ENCODE peak calls at places on chromosomes 2 and 18, in four cellular contexts. One of them, this sample, is unnamed.

GRCh38 chr2:174836345-174836999 is 72.2 kb upstream of the CHRNA1 start:
- DNase-seq in GM12878: no peak
- DNase-seq in HepG2: no peak
- DNase-seq in K562: no peak
- DNase-seq in this sample: no peak

GRCh38 chr18:25364732-25365131 is 12.8 kb upstream of the ZNF521 start:
- DNase-seq in K562: no peak
- DNase-seq in GM12878: no peak
- DNase-seq in HepG2: no peak
- DNase-seq in this sample: no peak

GRCh38 chr2:97005353-97005752 is 19.0 kb upstream of the FAM178B start:
- DNase-seq in K562: peak
- DNase-seq in HepG2: peak
- DNase-seq in GM12878: no peak
- DNase-seq in this sample: peak

GRCh38 chr2:19349911-19350677 is 8.3 kb downstream of the OSR1 start:
- DNase-seq in GM12878: no peak
- DNase-seq in HepG2: peak
- DNase-seq in K562: peak
- DNase-seq in this sample: peak

GRCh38 chr2:85920810-85921545 is 32.2 kb upstream of the ST3GAL5 start:
- DNase-seq in GM12878: no peak
- DNase-seq in K562: no peak
- DNase-seq in HepG2: no peak
- DNase-seq in this sample: no peak

GRCh38 chr18:51656249-51656648 is 458.8 kb upstream of the MEX3C start:
- DNase-seq in GM12878: no peak
- DNase-seq in K562: no peak
- DNase-seq in HepG2: no peak
- DNase-seq in this sample: no peak

GRCh38 chr2:9388950-9389911 is 34.1 kb downstream of the ITGB1BP1 start:
- DNase-seq in GM12878: no peak
- DNase-seq in K562: no peak
- DNase-seq in HepG2: no peak
- DNase-seq in this sample: no peak

GRCh38 chr2:15547100-15547499 is 14.0 kb downstream of the NBAS start:
- DNase-seq in HepG2: no peak
- DNase-seq in K562: no peak
- DNase-seq in GM12878: no peak
- DNase-seq in this sample: no peak

GRCh38 chr2:235106874-235107639 is 155.2 kb downstream of the SH3BP4 start:
- DNase-seq in K562: peak
- DNase-seq in GM12878: no peak
- DNase-seq in HepG2: peak
- DNase-seq in this sample: peak

GRCh38 chr2:41847744-41848441 is 199.9 kb upstream of the PKDCC start:
- DNase-seq in K562: no peak
- DNase-seq in HepG2: peak
- DNase-seq in GM12878: no peak
- DNase-seq in this sample: no peak

GRCh38 chr2:5975406-5975805 is 283.2 kb downstream of the SOX11 start:
- DNase-seq in HepG2: no peak
- DNase-seq in GM12878: no peak
- DNase-seq in K562: no peak
- DNase-seq in this sample: no peak

GRCh38 chr2:619964-620363 is 57.2 kb downstream of the TMEM18 start:
- DNase-seq in GM12878: no peak
- DNase-seq in K562: no peak
- DNase-seq in HepG2: no peak
- DNase-seq in this sample: no peak

GRCh38 chr2:23606968-23607367 is 222.0 kb downstream of the KLHL29 start:
- DNase-seq in GM12878: no peak
- DNase-seq in K562: no peak
- DNase-seq in HepG2: no peak
- DNase-seq in this sample: no peak

GRCh38 chr2:220278022-220278421 is 650.6 kb downstream of the SLC4A3 start:
- DNase-seq in HepG2: no peak
- DNase-seq in GM12878: no peak
- DNase-seq in K562: no peak
- DNase-seq in this sample: no peak

GRCh38 chr2:172052000-172052983 is 33.0 kb upstream of the DLX1 start:
- DNase-seq in GM12878: no peak
- DNase-seq in HepG2: peak
- DNase-seq in K562: no peak
- DNase-seq in this sample: no peak

GRCh38 chr2:45046786-45047185 is 37.5 kb upstream of the SIX2 start:
- DNase-seq in GM12878: no peak
- DNase-seq in K562: no peak
- DNase-seq in HepG2: no peak
- DNase-seq in this sample: no peak

GRCh38 chr2:236715511-236715961 is 145.9 kb downstream of the ACKR3 start:
- DNase-seq in GM12878: no peak
- DNase-seq in HepG2: no peak
- DNase-seq in K562: no peak
- DNase-seq in this sample: no peak

GRCh38 chr2:60964651-60965513 is 52.6 kb upstream of the PEX13 start:
- DNase-seq in K562: no peak
- DNase-seq in GM12878: no peak
- DNase-seq in HepG2: no peak
- DNase-seq in this sample: no peak

GRCh38 chr2:231259104-231259503 is 60.7 kb downstream of the ARMC9 start:
- DNase-seq in K562: no peak
- DNase-seq in HepG2: no peak
- DNase-seq in GM12878: no peak
- DNase-seq in this sample: no peak

GRCh38 chr2:227106845-227107759 is 56.9 kb downstream of the COL4A4 start:
- DNase-seq in K562: peak
- DNase-seq in HepG2: peak
- DNase-seq in GM12878: no peak
- DNase-seq in this sample: peak

GRCh38 chr2:81437474-81438000 is 1133.0 kb upstream of the LRRTM1 start:
- DNase-seq in HepG2: no peak
- DNase-seq in GM12878: no peak
- DNase-seq in K562: no peak
- DNase-seq in this sample: no peak

GRCh38 chr2:43184339-43184895 is 42.0 kb downstream of the ZFP36L2 start:
- DNase-seq in HepG2: peak
- DNase-seq in K562: peak
- DNase-seq in GM12878: no peak
- DNase-seq in this sample: no peak

GRCh38 chr2:204024503-204024902 is 87.9 kb downstream of the ICOS start:
- DNase-seq in GM12878: no peak
- DNase-seq in HepG2: peak
- DNase-seq in K562: peak
- DNase-seq in this sample: peak

GRCh38 chr2:219684721-219685689 is 57.6 kb downstream of the SLC4A3 start:
- DNase-seq in GM12878: peak
- DNase-seq in HepG2: peak
- DNase-seq in K562: peak
- DNase-seq in this sample: no peak

GRCh38 chr18:961644-962355 is 57.1 kb downstream of the ADCYAP1 start:
- DNase-seq in GM12878: no peak
- DNase-seq in K562: peak
- DNase-seq in HepG2: peak
- DNase-seq in this sample: peak

GRCh38 chr2:210503622-210504300 is 27.2 kb upstream of the LANCL1 start:
- DNase-seq in GM12878: no peak
- DNase-seq in HepG2: no peak
- DNase-seq in K562: no peak
- DNase-seq in this sample: no peak

GRCh38 chr2:223176970-223177369 is 125.0 kb downstream of the KCNE4 start:
- DNase-seq in GM12878: no peak
- DNase-seq in HepG2: no peak
- DNase-seq in K562: no peak
- DNase-seq in this sample: no peak

GRCh38 chr2:223185638-223186037 is 133.6 kb downstream of the KCNE4 start:
- DNase-seq in K562: no peak
- DNase-seq in HepG2: no peak
- DNase-seq in GM12878: no peak
- DNase-seq in this sample: no peak

DNA sequence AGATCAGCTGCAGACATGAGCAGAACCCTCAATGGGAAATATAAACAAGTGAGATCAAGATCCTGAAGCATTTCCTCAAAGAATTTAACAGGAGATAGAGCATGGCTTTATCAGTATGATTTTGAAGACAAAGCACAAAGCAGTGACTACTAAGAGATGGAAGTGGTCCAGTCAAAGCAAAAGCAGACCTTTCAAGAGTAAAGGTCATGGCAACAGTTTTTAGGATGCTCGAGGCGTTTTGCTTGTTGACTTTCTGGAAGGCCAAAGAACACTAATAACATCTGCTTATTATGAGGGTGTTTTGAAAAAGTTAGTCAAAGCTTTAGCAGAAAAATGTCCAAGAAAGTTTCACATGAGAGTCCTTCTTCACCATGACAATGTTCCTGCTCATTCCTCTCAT is 128.5 kb downstream of the KCNE4 start:
- DNase-seq in K562: no peak
- DNase-seq in HepG2: no peak
- DNase-seq in GM12878: no peak
- DNase-seq in this sample: no peak
- TF ChIP-seq BHLHE40 in K562: no peak
- TF ChIP-seq BHLHE40 in HepG2: no peak
- TF ChIP-seq BHLHE40 in GM12878: no peak
- TF ChIP-seq BHLHE40 in this sample: no peak

DNA sequence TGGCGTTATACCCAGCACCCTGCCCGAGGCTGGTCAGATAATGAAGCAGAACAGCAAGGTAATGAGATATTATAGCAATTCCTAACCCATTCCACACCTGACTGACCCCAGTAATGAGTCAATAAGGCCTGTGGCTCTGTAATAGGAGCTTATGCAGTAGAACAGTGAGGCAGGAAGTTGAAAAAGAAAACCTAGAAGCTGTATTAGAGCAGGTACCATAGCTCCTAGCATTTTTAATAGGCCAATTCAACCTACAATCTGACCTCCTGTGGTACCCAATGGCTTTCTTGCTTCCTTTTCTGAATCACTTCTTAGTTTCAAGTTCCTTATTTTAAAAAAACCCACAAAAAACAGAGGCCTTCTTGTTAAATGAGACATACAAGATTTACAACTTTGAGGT is 43.6 kb upstream of the MAP2 start:
- DNase-seq in GM12878: peak
- DNase-seq in K562: no peak
- DNase-seq in HepG2: no peak
- DNase-seq in this sample: no peak
- TF ChIP-seq SP1 in GM12878: no peak
- TF ChIP-seq SP1 in K562: no peak
- TF ChIP-seq SP1 in HepG2: no peak
- TF ChIP-seq SP1 in this sample: no peak

GRCh38 chr2:70062270-70062669 is 25.0 kb upstream of the PCBP1 start:
- DNase-seq in GM12878: no peak
- DNase-seq in HepG2: no peak
- DNase-seq in K562: no peak
- DNase-seq in this sample: no peak
- TF ChIP-seq BHLHE40 in GM12878: no peak
- TF ChIP-seq BHLHE40 in HepG2: no peak
- TF ChIP-seq BHLHE40 in K562: no peak
- TF ChIP-seq BHLHE40 in this sample: no peak

DNA sequence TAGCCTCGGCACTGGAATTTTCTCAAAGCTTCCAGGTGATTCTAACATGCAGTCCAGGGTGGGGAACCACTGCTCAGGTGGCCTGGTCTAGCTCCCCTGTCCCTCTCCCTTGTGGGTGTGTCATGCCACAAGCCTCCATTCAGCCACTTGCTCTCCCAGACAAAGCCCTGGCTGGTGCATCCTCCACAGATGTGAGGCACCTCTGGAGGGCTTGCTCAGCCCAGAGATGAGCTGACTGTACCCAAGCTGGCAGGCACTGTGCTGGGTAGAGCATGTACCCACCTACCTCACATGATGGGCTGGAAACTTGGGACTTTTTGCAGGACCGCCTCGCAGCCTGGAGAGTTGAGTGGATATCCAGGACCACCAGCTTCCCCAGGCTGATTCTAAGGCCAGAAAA is 88.1 kb downstream of the ZBTB7C start:
- DNase-seq in HepG2: no peak
- DNase-seq in GM12878: no peak
- DNase-seq in K562: no peak
- DNase-seq in this sample: no peak
- TF ChIP-seq SP1 in HepG2: no peak
- TF ChIP-seq SP1 in GM12878: no peak
- TF ChIP-seq SP1 in K562: no peak
- TF ChIP-seq SP1 in this sample: no peak

GRCh38 chr18:79950440-79951341 is 762 bp downstream of the SLC66A2 start:
- DNase-seq in K562: peak
- DNase-seq in HepG2: no peak
- DNase-seq in GM12878: no peak
- DNase-seq in this sample: peak
- TF ChIP-seq BHLHE40 in K562: no peak
- TF ChIP-seq BHLHE40 in HepG2: no peak
- TF ChIP-seq BHLHE40 in GM12878: peak
- TF ChIP-seq BHLHE40 in this sample: no peak